ENCODE peak calls at places on chromosomes 5 and 9, in six cellular contexts. One of them, this sample, is unnamed.

GRCh38 chr9:115115117-115115880 is 2.7 kb downstream of the TNC start:
- DNase-seq in cardiac fibroblast: no peak
- DNase-seq in activated CD4-positive, alpha-beta T cell treated with anti-CD3 and anti-CD28 coated beads, Interleukin-2, amount 10 ng/mL, durations not matched to agents 7 days and 5 days: no peak
- DNase-seq in foreskin fibroblast: no peak
- DNase-seq in adipocyte: peak
- DNase-seq in neural progenitor cell: no peak
- DNase-seq in this sample: no peak

GRCh38 chr9:84187090-84187489 is 153.5 kb downstream of the SLC28A3 start:
- DNase-seq in cardiac fibroblast: no peak
- DNase-seq in activated CD4-positive, alpha-beta T cell treated with anti-CD3 and anti-CD28 coated beads, Interleukin-2, amount 10 ng/mL, durations not matched to agents 7 days and 5 days: no peak
- DNase-seq in foreskin fibroblast: no peak
- DNase-seq in adipocyte: no peak
- DNase-seq in neural progenitor cell: no peak
- DNase-seq in this sample: no peak

GRCh38 chr5:39376293-39376714 is 12.0 kb upstream of the C9 start:
- DNase-seq in cardiac fibroblast: peak
- DNase-seq in activated CD4-positive, alpha-beta T cell treated with anti-CD3 and anti-CD28 coated beads, Interleukin-2, amount 10 ng/mL, durations not matched to agents 7 days and 5 days: peak
- DNase-seq in foreskin fibroblast: peak
- DNase-seq in adipocyte: peak
- DNase-seq in neural progenitor cell: peak
- DNase-seq in this sample: peak

GRCh38 chr9:138022121-138022741 is 144.6 kb downstream of the CACNA1B start:
- DNase-seq in cardiac fibroblast: no peak
- DNase-seq in activated CD4-positive, alpha-beta T cell treated with anti-CD3 and anti-CD28 coated beads, Interleukin-2, amount 10 ng/mL, durations not matched to agents 7 days and 5 days: no peak
- DNase-seq in foreskin fibroblast: no peak
- DNase-seq in adipocyte: no peak
- DNase-seq in neural progenitor cell: peak
- DNase-seq in this sample: no peak

GRCh38 chr9:91884746-91885687 is 65.0 kb downstream of the ROR2 start:
- DNase-seq in cardiac fibroblast: peak
- DNase-seq in activated CD4-positive, alpha-beta T cell treated with anti-CD3 and anti-CD28 coated beads, Interleukin-2, amount 10 ng/mL, durations not matched to agents 7 days and 5 days: no peak
- DNase-seq in foreskin fibroblast: no peak
- DNase-seq in adipocyte: no peak
- DNase-seq in neural progenitor cell: peak
- DNase-seq in this sample: no peak

GRCh38 chr5:6705088-6705487 is 8.1 kb upstream of the TENT4A start:
- DNase-seq in cardiac fibroblast: no peak
- DNase-seq in activated CD4-positive, alpha-beta T cell treated with anti-CD3 and anti-CD28 coated beads, Interleukin-2, amount 10 ng/mL, durations not matched to agents 7 days and 5 days: no peak
- DNase-seq in foreskin fibroblast: no peak
- DNase-seq in adipocyte: no peak
- DNase-seq in neural progenitor cell: no peak
- DNase-seq in this sample: no peak

GRCh38 chr9:100938507-100938906 is 90.0 kb upstream of the PLPPR1 start:
- DNase-seq in cardiac fibroblast: no peak
- DNase-seq in activated CD4-positive, alpha-beta T cell treated with anti-CD3 and anti-CD28 coated beads, Interleukin-2, amount 10 ng/mL, durations not matched to agents 7 days and 5 days: no peak
- DNase-seq in foreskin fibroblast: no peak
- DNase-seq in adipocyte: no peak
- DNase-seq in neural progenitor cell: no peak
- DNase-seq in this sample: no peak

GRCh38 chr5:79552984-79553383 is 39.0 kb upstream of the HOMER1 start:
- DNase-seq in cardiac fibroblast: peak
- DNase-seq in activated CD4-positive, alpha-beta T cell treated with anti-CD3 and anti-CD28 coated beads, Interleukin-2, amount 10 ng/mL, durations not matched to agents 7 days and 5 days: peak
- DNase-seq in foreskin fibroblast: peak
- DNase-seq in adipocyte: no peak
- DNase-seq in neural progenitor cell: no peak
- DNase-seq in this sample: no peak

GRCh38 chr9:97830884-97831829 is 21.9 kb upstream of the FOXE1 start:
- DNase-seq in cardiac fibroblast: no peak
- DNase-seq in activated CD4-positive, alpha-beta T cell treated with anti-CD3 and anti-CD28 coated beads, Interleukin-2, amount 10 ng/mL, durations not matched to agents 7 days and 5 days: no peak
- DNase-seq in foreskin fibroblast: no peak
- DNase-seq in adipocyte: no peak
- DNase-seq in neural progenitor cell: no peak
- DNase-seq in this sample: no peak

GRCh38 chr5:90747175-90747574 is 188.6 kb downstream of the ADGRV1 start:
- DNase-seq in cardiac fibroblast: no peak
- DNase-seq in activated CD4-positive, alpha-beta T cell treated with anti-CD3 and anti-CD28 coated beads, Interleukin-2, amount 10 ng/mL, durations not matched to agents 7 days and 5 days: no peak
- DNase-seq in foreskin fibroblast: no peak
- DNase-seq in adipocyte: no peak
- DNase-seq in neural progenitor cell: no peak
- DNase-seq in this sample: no peak

GRCh38 chr5:50995285-50995942 is 329.0 kb downstream of the PARP8 start:
- DNase-seq in cardiac fibroblast: no peak
- DNase-seq in activated CD4-positive, alpha-beta T cell treated with anti-CD3 and anti-CD28 coated beads, Interleukin-2, amount 10 ng/mL, durations not matched to agents 7 days and 5 days: no peak
- DNase-seq in foreskin fibroblast: no peak
- DNase-seq in adipocyte: no peak
- DNase-seq in neural progenitor cell: no peak
- DNase-seq in this sample: no peak